ENCODE peak calls at places on chromosomes 3 and 15, in six cellular contexts. Y is aorta; K is neural crest cell; N is CD8-positive, alpha-beta memory T cell; F is ELF-1; D is stimulated activated CD4-positive, alpha-beta T cell treated with anti-CD3 and anti-CD28 coated beads, Interleukin-4, amount 100 ng/mL, for 1 hour. I is an unnamed sample.

GRCh38 chr15:58393196-58393790 is 38.5 kb upstream of the LIPC start:
- DNase-seq in Y (no peak), K (no peak), D (no peak), N (no peak), F (no peak), I (peak)

GRCh38 chr15:68310178-68310810 is 32.7 kb downstream of the FEM1B start:
- DNase-seq in Y (peak), F (peak), K (no peak), D (no peak), N (no peak), I (no peak)

GRCh38 chr3:22606938-22607337 is 596.2 kb upstream of the UBE2E2 start:
- DNase-seq in Y (no peak), D (no peak), F (no peak), K (no peak), N (no peak), I (no peak)

GRCh38 chr15:94174399-94174802 is 57.0 kb upstream of the MCTP2 start:
- DNase-seq in N (no peak), F (no peak), Y (no peak), K (no peak), D (no peak), I (no peak)

GRCh38 chr15:96728591-96728990 is 398.1 kb downstream of the NR2F2 start:
- DNase-seq in Y (no peak), K (no peak), F (no peak), D (no peak), N (no peak), I (no peak)

GRCh38 chr3:101151286-101151901 is 158.2 kb upstream of the ABI3BP start:
- DNase-seq in K (no peak), F (no peak), Y (no peak), N (no peak), D (no peak), I (no peak)

GRCh38 chr15:79050341-79050740 is 40.2 kb downstream of the RASGRF1 start:
- DNase-seq in N (no peak), K (no peak), Y (peak), D (no peak), F (no peak), I (no peak)

GRCh38 chr3:25870452-25870851 is 80.6 kb downstream of the OXSM start:
- DNase-seq in K (no peak), Y (no peak), N (no peak), F (no peak), D (no peak), I (no peak)

GRCh38 chr15:88166330-88166993 is 90.1 kb downstream of the NTRK3 start:
- DNase-seq in Y (peak), F (peak), K (peak), N (no peak), D (no peak), I (no peak)

GRCh38 chr3:9130318-9131110 is 118.9 kb downstream of the SRGAP3 start:
- DNase-seq in D (no peak), F (no peak), K (no peak), N (no peak), Y (no peak), I (no peak)

GRCh38 chr3:44045476-44046275 is 196.0 kb upstream of the TOPAZ1 start:
- DNase-seq in D (no peak), N (no peak), Y (no peak), F (no peak), K (no peak), I (peak)

GRCh38 chr3:55329849-55330248 is 157.3 kb downstream of the WNT5A start:
- DNase-seq in D (no peak), Y (no peak), K (no peak), F (no peak), N (no peak), I (no peak)

GRCh38 chr3:76679510-76679909 is 360.4 kb upstream of the ROBO2 start:
- DNase-seq in Y (no peak), K (no peak), N (no peak), F (no peak), D (no peak), I (peak)

GRCh38 chr3:33006081-33006480 is 54.6 kb downstream of the CCR4 start:
- DNase-seq in N (no peak), K (no peak), Y (no peak), D (no peak), F (peak), I (no peak)

GRCh38 chr15:69380726-69381105 is 33.4 kb upstream of the KIF23 start:
- DNase-seq in Y (peak), F (no peak), D (no peak), N (no peak), K (no peak), I (no peak)

GRCh38 chr3:189566550-189566949 is 64.6 kb upstream of the TP63 start:
- DNase-seq in K (no peak), D (no peak), F (no peak), Y (no peak), N (no peak), I (no peak)

GRCh38 chr3:2915826-2916225 is 194.3 kb downstream of the IL5RA start:
- DNase-seq in N (no peak), D (no peak), F (no peak), Y (no peak), K (no peak), I (no peak)

GRCh38 chr15:29822100-29822684 is at the start of gene TJP1:
- DNase-seq in N (no peak), Y (peak), D (no peak), K (peak), F (no peak), I (peak)

GRCh38 chr15:34246276-34247010 is 21.6 kb downstream of the EMC4 start:
- DNase-seq in D (no peak), N (no peak), K (no peak), Y (no peak), F (no peak), I (no peak)

I was measured in NCI-H1105 treated with DMSO at 0.1 percent for 48 hours.